ENCODE peak calls at places on chromosomes 1 and 21, in nine cellular contexts. K is astrocyte, I is HAP-1, U is uterus, Y is fibroblast of lung, W is tibial artery, D is aorta, C is tibial nerve, L is kidney epithelial cell. P is an unnamed sample. For H3K36me3, the result is how much of the 10 kb centered on the place peaks cover.

GRCh38 chr1:68478662-68479061 is 18.2 kb downstream of the DEPDC1 start:
- DNase-seq in K (no peak), I (peak), U (no peak), Y (no peak), W (no peak), D (no peak), C (no peak), L (no peak), P (no peak)

GRCh38 chr1:43933386-43934278 is at the start of gene ARTN:
- DNase-seq in K (no peak), I (no peak), U (peak), Y (no peak), W (no peak), D (peak), C (no peak), L (no peak), P (no peak)

GRCh38 chr1:21206117-21206516 is 29.4 kb upstream of the EIF4G3 start:
- DNase-seq in K (peak), I (no peak), U (no peak), Y (peak), W (no peak), D (no peak), C (no peak), L (peak), P (no peak)

GRCh38 chr1:14968251-14968812 is 185.2 kb upstream of the TMEM51 start:
- DNase-seq in K (peak), I (no peak), U (no peak), Y (peak), W (peak), D (peak), C (peak), L (peak), P (no peak)

GRCh38 chr1:215957692-215958091 is 390.6 kb downstream of the KCTD3 start:
- DNase-seq in K (peak), I (no peak), U (no peak), Y (peak), W (no peak), D (no peak), C (no peak), L (peak), P (no peak)

GRCh38 chr1:205925730-205926129 is 17.5 kb downstream of the SLC26A9 start:
- DNase-seq in K (peak), I (no peak), U (peak), Y (peak), W (no peak), D (no peak), C (no peak), L (peak), P (no peak)

GRCh38 chr21:44887807-44888580 is 14.5 kb upstream of the PTTG1IP start:
- DNase-seq in K (no peak), I (no peak), U (no peak), Y (no peak), W (no peak), D (no peak), C (no peak), L (no peak), P (no peak)

GRCh38 chr21:45555557-45556301 is 13.5 kb upstream of the SLC19A1 start:
- DNase-seq in K (peak), I (peak), U (peak), Y (peak), W (peak), D (peak), C (no peak), L (no peak), P (no peak)

GRCh38 chr1:89451011-89451410 is 73.6 kb upstream of the LRRC8B start:
- DNase-seq in K (peak), I (no peak), U (no peak), Y (peak), W (no peak), D (no peak), C (no peak), L (peak), P (no peak)

GRCh38 chr1:29498126-29499100 is 262.1 kb downstream of the PTPRU start:
- DNase-seq in K (peak), I (no peak), U (no peak), Y (peak), W (peak), D (peak), C (no peak), L (no peak), P (no peak)

GRCh38 chr1:217214551-217214950 is 416.3 kb downstream of the GPATCH2 start:
- DNase-seq in K (no peak), I (no peak), U (no peak), Y (no peak), W (no peak), D (no peak), C (no peak), L (no peak), P (no peak)

GRCh38 chr1:48248356-48248755 is 25.8 kb downstream of the SLC5A9 start:
- DNase-seq in K (no peak), I (no peak), U (no peak), Y (no peak), W (no peak), D (no peak), C (no peak), L (no peak), P (no peak)

GRCh38 chr1:67683306-67683705 is 1.7 kb upstream of the GADD45A start:
- DNase-seq in K (peak), I (no peak), U (no peak), Y (peak), W (no peak), D (no peak), C (no peak), L (peak), P (no peak)

GRCh38 chr1:246775531-246776385 is 51.5 kb downstream of the SCCPDH start:
- DNase-seq in K (no peak), I (no peak), U (no peak), Y (no peak), W (no peak), D (no peak), C (no peak), L (no peak), P (no peak)

GRCh38 chr1:66351474-66351873 is 182.5 kb upstream of the SGIP1 start:
- DNase-seq in K (no peak), I (no peak), U (no peak), Y (peak), W (no peak), D (no peak), C (no peak), L (no peak), P (no peak)

GRCh38 chr1:208113036-208113435 is 131.1 kb downstream of the PLXNA2 start:
- DNase-seq in K (no peak), I (no peak), U (no peak), Y (no peak), W (no peak), D (no peak), C (no peak), L (no peak), P (no peak)

GRCh38 chr1:184191181-184191601 is 139.7 kb downstream of the TSEN15 start:
- DNase-seq in K (peak), I (no peak), U (peak), Y (peak), W (peak), D (peak), C (no peak), L (no peak), P (no peak)

GRCh38 chr1:241605146-241605805 is 34.9 kb downstream of the CHML start:
- DNase-seq in K (no peak), I (no peak), U (no peak), Y (no peak), W (no peak), D (no peak), C (no peak), L (no peak), P (no peak)

GRCh38 chr1:197021716-197022115 is 44.4 kb downstream of the CFHR5 start:
- DNase-seq in K (no peak), I (no peak), U (no peak), Y (no peak), W (no peak), D (no peak), C (no peak), L (no peak), P (no peak)

GRCh38 chr1:197027359-197027758 is 39.7 kb downstream of the F13B start:
- DNase-seq in K (no peak), I (no peak), U (no peak), Y (no peak), W (no peak), D (no peak), C (no peak), L (no peak), P (no peak)

GRCh38 chr1:197029749-197030148 is 37.3 kb downstream of the F13B start:
- DNase-seq in K (no peak), I (no peak), U (no peak), Y (no peak), W (no peak), D (no peak), C (no peak), L (no peak), P (no peak)

DNA sequence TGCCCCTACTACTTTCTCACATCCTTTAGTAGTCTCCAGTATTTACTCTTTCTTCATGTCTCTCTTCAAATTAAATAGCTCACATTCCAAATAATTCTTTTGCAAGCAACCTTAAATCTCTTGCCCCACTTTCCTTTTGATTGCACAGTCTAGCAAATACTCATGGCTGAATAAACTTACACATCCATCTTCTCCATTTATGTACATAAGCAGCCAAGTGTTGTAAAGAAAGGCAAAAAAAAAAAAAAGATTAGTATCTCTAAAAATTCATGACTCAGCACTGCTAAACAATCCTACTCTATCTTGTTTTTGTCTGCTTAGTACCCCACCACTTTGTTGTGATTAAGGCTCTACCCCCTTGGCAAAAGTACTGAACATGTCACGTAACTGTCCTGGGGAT is 42.6 kb downstream of the F13B start:
- DNase-seq in K (peak), I (no peak), U (no peak), Y (peak), W (no peak), D (no peak), C (no peak), L (no peak), P (no peak)
- H3K36me3 ChIP-seq in K (under half), I (under half), U (under half), Y (under half), W (under half), D (under half), C (under half), L (under half), P (under half)

GRCh38 chr1:53986458-53986857 is 31.5 kb downstream of the LDLRAD1 start:
- DNase-seq in K (no peak), I (no peak), U (no peak), Y (no peak), W (no peak), D (no peak), C (no peak), L (no peak), P (no peak)

GRCh38 chr1:53998223-53998622 is 19.8 kb downstream of the LDLRAD1 start:
- DNase-seq in K (no peak), I (no peak), U (no peak), Y (no peak), W (no peak), D (no peak), C (no peak), L (no peak), P (no peak)

GRCh38 chr1:53987880-53988279 is 30.1 kb downstream of the LDLRAD1 start:
- DNase-seq in K (no peak), I (no peak), U (no peak), Y (no peak), W (no peak), D (no peak), C (no peak), L (no peak), P (no peak)

GRCh38 chr1:53995683-53996082 is 22.3 kb downstream of the LDLRAD1 start:
- DNase-seq in K (no peak), I (no peak), U (no peak), Y (no peak), W (no peak), D (no peak), C (no peak), L (no peak), P (no peak)

DNA sequence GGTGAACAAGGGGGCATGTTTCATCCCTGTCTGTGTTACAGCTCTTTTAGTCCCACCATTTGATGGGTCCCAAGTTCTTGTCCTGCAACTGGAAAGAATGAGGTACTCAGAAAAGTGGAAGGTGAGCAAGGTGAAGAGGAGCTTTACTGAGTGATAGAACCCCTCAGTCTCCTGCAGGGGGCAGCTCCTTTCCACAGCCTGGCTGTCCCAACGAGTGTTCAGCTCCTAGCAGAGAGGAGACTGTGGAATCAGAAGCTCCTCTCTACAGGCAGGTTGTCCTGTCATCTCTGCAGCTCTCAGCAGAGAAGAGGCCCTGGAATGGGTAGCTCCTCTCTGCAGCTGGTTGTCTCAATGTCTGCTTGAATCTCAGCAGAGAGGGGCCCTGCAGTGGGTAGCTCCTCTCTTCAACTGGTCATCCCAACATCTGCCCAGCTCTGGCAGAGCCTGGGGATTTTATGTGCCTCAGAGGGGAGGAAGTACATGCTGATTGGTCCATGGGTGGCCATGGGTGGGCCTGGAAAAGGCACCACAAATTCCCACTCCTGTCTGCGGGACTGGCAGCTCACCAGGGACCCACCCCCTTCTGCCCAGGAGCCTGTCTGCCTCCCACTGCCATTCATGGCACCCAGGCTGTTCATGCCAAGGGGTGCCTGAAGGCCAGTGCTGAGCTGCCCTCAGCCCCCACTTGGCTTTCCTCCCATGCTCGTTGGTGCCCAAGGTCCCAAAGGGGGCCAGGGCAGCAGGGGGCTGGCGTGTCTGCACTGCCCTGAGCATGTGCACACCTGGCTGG is 25.7 kb downstream of the LDLRAD1 start:
- DNase-seq in K (no peak), I (no peak), U (no peak), Y (no peak), W (no peak), D (peak), C (no peak), L (no peak), P (no peak)
- H3K36me3 ChIP-seq in K (under half), I (under half), U (under half), Y (under half), W (under half), D (under half), C (under half), L (under half), P (under half)

GRCh38 chr1:32946413-32946812 is 18.2 kb downstream of the RNF19B start:
- DNase-seq in K (no peak), I (peak), U (no peak), Y (no peak), W (no peak), D (no peak), C (no peak), L (no peak), P (no peak)
- H3K36me3 ChIP-seq in K (under half), I (under half), U (under half), Y (under half), W (half or more), D (under half), C (half or more), L (under half), P (under half)

DNA sequence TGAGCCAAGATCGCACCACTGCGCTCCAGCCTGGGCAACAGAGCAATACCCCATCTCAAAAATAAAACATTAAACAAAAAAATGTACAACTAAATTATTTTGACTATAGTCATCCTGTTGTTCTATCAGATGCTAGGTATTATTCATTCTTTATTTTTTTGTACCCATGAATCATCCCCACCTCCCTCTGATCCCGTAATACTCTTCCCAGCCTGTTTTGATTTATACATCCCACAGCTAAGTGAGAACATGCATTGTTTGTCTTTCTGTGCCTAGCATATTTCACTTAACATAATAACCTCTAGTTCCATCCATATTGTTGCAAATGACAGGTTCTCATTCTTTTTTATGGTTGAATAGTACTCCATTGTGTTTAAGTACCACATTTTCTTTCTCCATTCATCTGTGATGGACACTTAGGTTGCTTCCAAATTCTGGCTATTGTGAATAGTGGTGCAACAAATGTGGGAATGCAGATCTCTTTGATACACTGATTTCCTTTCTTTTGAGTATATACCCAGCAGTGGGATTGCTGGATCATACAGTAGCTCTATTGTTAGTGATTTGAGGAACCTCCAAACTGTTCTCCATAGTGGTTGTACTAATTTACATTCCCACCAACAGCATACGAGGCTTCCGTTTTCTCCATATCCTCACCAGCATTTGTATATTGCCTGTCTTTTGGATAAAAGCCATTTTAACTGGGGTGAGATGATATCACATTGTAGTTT is 84.4 kb downstream of the MACF1 start:
- DNase-seq in K (no peak), I (no peak), U (no peak), Y (peak), W (no peak), D (no peak), C (no peak), L (no peak), P (no peak)
- H3K36me3 ChIP-seq in K (under half), I (under half), U (under half), Y (under half), W (half or more), D (under half), C (half or more), L (under half), P (under half)

GRCh38 chr1:3841491-3841890 is 15.5 kb downstream of the CEP104 start:
- DNase-seq in K (no peak), I (no peak), U (no peak), Y (no peak), W (no peak), D (no peak), C (no peak), L (no peak), P (no peak)
- H3K36me3 ChIP-seq in K (under half), I (under half), U (under half), Y (under half), W (half or more), D (under half), C (half or more), L (under half), P (under half)

GRCh38 chr1:32380061-32380460 is 14.2 kb downstream of the BSDC1 start:
- DNase-seq in K (no peak), I (no peak), U (no peak), Y (no peak), W (no peak), D (no peak), C (no peak), L (no peak), P (no peak)
- H3K36me3 ChIP-seq in K (half or more), I (half or more), U (under half), Y (under half), W (half or more), D (under half), C (half or more), L (under half), P (half or more)